ENCODE peak calls at places on chromosomes 16 and 17, in five cellular contexts. C is heart left ventricle, Y is PC-9, A is breast epithelium, H is stomach. U is an unnamed sample.

GRCh38 chr16:12896562-12896961 is 4.8 kb upstream of the SHISA9 start:
- DNase-seq in C (no peak), Y (no peak), A (no peak), H (no peak), U (peak; percentile 20)

GRCh38 chr17:5775098-5775497 is 190.8 kb upstream of the NLRP1 start:
- DNase-seq in H (no peak), A (no peak), Y (no peak), C (no peak), U (no peak)

GRCh38 chr17:40251576-40251975 is 32.5 kb downstream of the WIPF2 start:
- DNase-seq in A (no peak), Y (no peak), H (no peak), C (no peak), U (no peak)

GRCh38 chr16:22232277-22233049 is 26.4 kb downstream of the EEF2K start:
- DNase-seq in Y (peak; percentile 92), H (peak; percentile 90), C (peak; percentile 16), A (peak; percentile 90), U (peak; percentile 70)

GRCh38 chr16:85436636-85437160 is 176.4 kb upstream of the GSE1 start:
- DNase-seq in Y (no peak), H (peak; percentile 57), C (no peak), A (no peak), U (peak; percentile 78)

GRCh38 chr16:72214821-72215220 is 42.9 kb upstream of the PMFBP1 start:
- DNase-seq in C (no peak), H (no peak), Y (no peak), A (no peak), U (no peak)

GRCh38 chr17:47915667-47916242 is 19.7 kb downstream of the SP2 start:
- DNase-seq in C (peak; percentile 77), A (no peak), Y (no peak), H (no peak), U (no peak)

GRCh38 chr16:89765292-89765810 is 44.0 kb downstream of the ZNF276 start:
- DNase-seq in C (no peak), Y (no peak), A (no peak), H (no peak), U (no peak)

GRCh38 chr17:17151055-17151454 is 55.1 kb downstream of the PLD6 start:
- DNase-seq in H (no peak), Y (peak; percentile 15), A (no peak), C (no peak), U (no peak)

GRCh38 chr17:60406887-60407286 is 15.0 kb upstream of the USP32 start:
- DNase-seq in H (no peak), Y (no peak), A (no peak), C (no peak), U (no peak)

GRCh38 chr17:21282231-21282630 is 2.3 kb upstream of the MAP2K3 start:
- DNase-seq in Y (peak; percentile 68), H (no peak), C (no peak), A (no peak), U (no peak)

GRCh38 chr17:4725646-4726300 is 5.5 kb upstream of the MED11 start:
- DNase-seq in A (no peak), Y (no peak), H (no peak), C (no peak), U (no peak)

GRCh38 chr16:72677662-72678447 is 370.1 kb downstream of the ZFHX3 start:
- DNase-seq in H (no peak), C (no peak), A (no peak), Y (no peak), U (no peak)

GRCh38 chr16:8948069-8948593 is 15.6 kb downstream of the USP7 start:
- DNase-seq in A (no peak), C (no peak), H (no peak), Y (no peak), U (no peak)

GRCh38 chr17:1137465-1137894 is 42.3 kb downstream of the ABR start:
- DNase-seq in C (no peak), Y (no peak), H (no peak), A (no peak), U (peak; percentile 51)

GRCh38 chr17:67435122-67435521 is 58.0 kb downstream of the PITPNC1 start:
- DNase-seq in H (peak; percentile 34), C (no peak), Y (no peak), A (no peak), U (no peak)

GRCh38 chr16:79298476-79299153 is 301.9 kb downstream of the MAF start:
- DNase-seq in A (no peak), Y (no peak), C (no peak), H (no peak), U (no peak)

GRCh38 chr16:27347930-27348685 is 34.3 kb downstream of the IL4R start:
- DNase-seq in A (no peak), Y (peak; percentile 29), C (no peak), H (no peak), U (no peak)

GRCh38 chr16:75048546-75048945 is 49.7 kb downstream of the ZNRF1 start:
- DNase-seq in Y (no peak), A (no peak), H (no peak), C (no peak), U (no peak)

GRCh38 chr17:73359987-73360410 is 48.2 kb upstream of the CDC42EP4 start:
- DNase-seq in Y (peak; percentile 87), C (no peak), H (peak; percentile 93), A (peak; percentile 82), U (peak; percentile 86)

GRCh38 chr16:88870608-88871348 is 4.3 kb upstream of the PABPN1L start:
- DNase-seq in A (no peak), C (no peak), H (no peak), Y (no peak), U (no peak)

GRCh38 chr17:29802256-29802655 is 127.8 kb downstream of the SSH2 start:
- DNase-seq in Y (no peak), H (no peak), A (no peak), C (no peak), U (no peak)

GRCh38 chr17:19380551-19381284 is 2.4 kb downstream of the MAPK7 start:
- DNase-seq in A (no peak), Y (no peak), H (no peak), C (no peak), U (no peak)

GRCh38 chr17:19381361-19381740 is 3.1 kb downstream of the MAPK7 start:
- DNase-seq in Y (no peak), H (no peak), A (no peak), C (no peak), U (no peak)

GRCh38 chr17:19378416-19379293 is at the start of gene MAPK7:
- DNase-seq in H (no peak), A (peak; percentile 51), C (no peak), Y (no peak), U (peak; percentile 84)

GRCh38 chr17:19377602-19378415 is 489 bp upstream of the MAPK7 start:
- DNase-seq in A (peak; percentile 98), H (peak; percentile 98), C (peak; percentile 99), Y (peak; percentile 100), U (peak; percentile 99)

DNA sequence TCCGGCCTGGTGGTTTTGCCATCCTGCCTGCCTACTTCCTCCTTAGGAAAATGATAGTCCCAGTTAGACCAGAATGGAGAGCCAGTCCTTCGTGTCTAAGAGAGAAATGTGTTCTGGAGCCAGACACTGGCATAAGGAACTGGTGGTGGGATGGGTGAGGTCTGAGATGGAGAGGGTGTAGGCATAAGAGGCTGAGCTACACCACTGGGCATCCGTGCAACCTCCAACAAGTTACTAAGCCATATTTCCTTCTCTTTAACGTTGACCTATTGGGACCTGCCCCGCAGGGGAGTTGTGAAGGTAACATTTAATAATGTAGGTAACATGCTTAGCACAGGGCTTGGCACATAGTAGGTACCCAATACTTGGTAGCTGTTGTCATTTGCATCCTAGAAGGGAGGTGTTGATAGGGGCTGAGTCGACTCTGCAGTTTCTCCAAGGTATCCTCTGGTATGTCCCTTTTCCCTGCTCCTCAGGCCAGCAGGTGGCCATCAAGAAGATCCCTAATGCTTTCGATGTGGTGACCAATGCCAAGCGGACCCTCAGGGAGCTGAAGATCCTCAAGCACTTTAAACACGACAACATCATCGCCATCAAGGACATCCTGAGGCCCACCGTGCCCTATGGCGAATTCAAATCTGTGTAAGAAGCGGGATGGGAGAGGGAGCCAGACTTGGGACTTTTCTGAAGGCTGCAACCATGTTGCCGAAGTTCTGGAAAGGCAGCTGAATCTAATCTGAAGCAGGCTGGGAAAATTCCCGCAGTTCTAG is 1.2 kb downstream of the MAPK7 start:
- DNase-seq in C (no peak), H (no peak), Y (no peak), A (peak; percentile 10), U (no peak)
- H3K27ac ChIP-seq in C (peak overlapping the region; percentile 96), H (peak overlapping the region; percentile 97), Y (no peak overlapping the region), A (peak overlapping the region; percentile 97), U (no peak overlapping the region)

DNA sequence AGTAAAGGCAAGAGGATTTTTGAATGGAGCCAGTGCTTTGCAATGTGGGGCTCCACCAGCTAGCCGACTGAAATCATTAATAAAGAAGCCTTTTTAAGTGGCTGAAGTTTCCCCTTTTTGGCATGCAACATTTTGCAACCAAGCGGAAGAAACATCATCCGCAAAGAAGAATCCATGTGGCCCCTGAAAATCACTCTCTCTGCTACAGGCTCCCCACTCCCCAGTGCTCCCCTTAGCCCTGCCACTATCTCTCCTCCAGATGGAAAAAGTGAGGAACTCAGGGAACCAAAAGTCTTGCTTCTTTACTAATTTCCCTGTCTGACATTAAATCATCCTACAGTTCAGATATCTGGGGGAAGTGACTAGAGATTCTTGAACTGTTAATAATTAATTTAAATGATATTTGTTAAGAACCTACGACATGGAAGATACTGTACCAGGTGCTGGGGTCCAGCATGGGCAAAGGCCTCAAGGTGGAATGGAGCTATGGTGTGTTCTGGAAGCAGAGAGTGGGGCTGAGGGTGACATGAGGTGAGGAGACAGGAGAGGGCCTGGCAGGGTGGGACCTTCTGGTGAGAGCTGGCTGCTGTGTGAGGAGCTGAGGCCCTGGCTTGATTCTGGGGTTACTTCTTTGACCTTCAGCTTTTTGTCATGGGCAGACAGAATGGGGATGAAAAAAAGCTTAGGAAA is 6.1 kb upstream of the CCL2 start:
- DNase-seq in H (no peak), A (no peak), Y (no peak), C (no peak), U (no peak)
- H3K4me1 ChIP-seq in H (peaks cover 56% of the 10 kb centered on the region), A (peaks cover 11% of the 10 kb centered on the region), Y (no peaks in the 10 kb centered on the region), C (peaks cover 64% of the 10 kb centered on the region), U (peaks cover 12% of the 10 kb centered on the region)

GRCh38 chr17:16081507-16082087 is 82.0 kb downstream of the TTC19 start:
- DNase-seq in H (no peak), Y (no peak), C (no peak), A (no peak), U (no peak)

GRCh38 chr17:16083223-16083622 is 83.6 kb downstream of the TTC19 start:
- DNase-seq in C (no peak), H (no peak), A (no peak), Y (no peak), U (no peak)

GRCh38 chr17:16085066-16085699 is 85.6 kb downstream of the TTC19 start:
- DNase-seq in A (no peak), H (no peak), C (no peak), Y (no peak), U (no peak)

GRCh38 chr17:16075949-16076348 is 76.3 kb downstream of the TTC19 start:
- DNase-seq in A (no peak), Y (no peak), C (no peak), H (no peak), U (no peak)

GRCh38 chr17:16080366-16080765 is 80.7 kb downstream of the TTC19 start:
- DNase-seq in C (no peak), H (no peak), Y (no peak), A (no peak), U (no peak)
- H3K36me3 ChIP-seq in C (peaks cover 33% of the 10 kb centered on the region), H (peaks cover 38% of the 10 kb centered on the region), Y (peaks cover 15% of the 10 kb centered on the region), A (no peaks in the 10 kb centered on the region), U (peaks cover 20% of the 10 kb centered on the region)

DNA sequence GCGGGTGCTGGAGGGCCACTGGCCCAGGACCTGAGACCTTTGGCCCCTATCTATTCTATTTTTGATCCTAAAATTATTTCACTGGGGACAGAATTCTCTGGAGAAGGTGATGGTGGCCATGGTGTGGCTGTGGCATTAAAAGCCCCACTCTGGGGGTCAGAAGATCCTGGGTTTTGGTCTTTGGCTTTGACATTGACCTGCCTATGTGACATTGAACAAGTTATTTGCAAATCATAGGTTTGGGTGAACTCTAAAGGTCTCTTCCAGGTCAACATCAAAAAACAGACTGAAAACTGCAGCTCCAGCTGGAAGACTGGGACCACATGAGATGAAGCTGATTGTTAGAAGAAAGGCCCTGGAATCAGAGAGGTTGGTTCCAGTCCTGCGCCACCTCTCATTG is 2.3 kb upstream of the CDH1 start:
- DNase-seq in A (no peak), H (no peak), Y (no peak), C (no peak), U (no peak)
- H3K27ac ChIP-seq in A (no peak overlapping the region), H (no peak overlapping the region), Y (no peak overlapping the region), C (no peak overlapping the region), U (no peak overlapping the region)